ENCODE peak calls at places on chromosomes 13 and 19, in five cellular contexts. W is astrocyte of the spinal cord, B is mammary epithelial cell, A is brain microvascular endothelial cell, R is cardiac muscle cell. S is an unnamed sample.

GRCh38 chr13:67156718-67157049 is 73.5 kb downstream of the PCDH9 start:
- DNase-seq in W (no peak), B (no peak), A (no peak), R (no peak), S (no peak)

GRCh38 chr19:38891791-38892190 is 7.6 kb downstream of the SIRT2 start:
- DNase-seq in W (no peak), B (no peak), A (no peak), R (no peak), S (no peak)

GRCh38 chr19:47421844-47422395 is 2.6 kb upstream of the MEIS3 start:
- DNase-seq in W (no peak), B (no peak), A (no peak), R (peak), S (peak)

GRCh38 chr19:29404015-29404414 is 121.8 kb upstream of the VSTM2B start:
- DNase-seq in W (no peak), B (no peak), A (no peak), R (no peak), S (no peak)

GRCh38 chr19:40257096-40257517 is 28.0 kb downstream of the AKT2 start:
- DNase-seq in W (no peak), B (peak), A (no peak), R (no peak), S (no peak)

GRCh38 chr19:50266896-50267295 is 62.3 kb downstream of the KCNC3 start:
- DNase-seq in W (no peak), B (no peak), A (no peak), R (no peak), S (no peak)

GRCh38 chr13:22848539-22849052 is 332.2 kb upstream of the SGCG start:
- DNase-seq in W (no peak), B (no peak), A (no peak), R (no peak), S (no peak)

GRCh38 chr19:7888145-7888825 is at the start of gene LRRC8E:
- DNase-seq in W (peak), B (peak), A (peak), R (peak), S (peak)

GRCh38 chr13:32142956-32143375 is 111.4 kb downstream of the FRY start:
- DNase-seq in W (peak), B (peak), A (no peak), R (peak), S (peak)

GRCh38 chr19:47778089-47778953 is at the start of gene SELENOW:
- DNase-seq in W (peak), B (peak), A (peak), R (peak), S (peak)

GRCh38 chr13:107977175-107977574 is 238.2 kb downstream of the LIG4 start:
- DNase-seq in W (no peak), B (no peak), A (no peak), R (no peak), S (no peak)

GRCh38 chr13:98751397-98752110 is 918 bp downstream of the SLC15A1 start:
- DNase-seq in W (peak), B (no peak), A (no peak), R (peak), S (peak)

GRCh38 chr13:65188691-65189090 is 2041.4 kb downstream of the PCDH9 start:
- DNase-seq in W (peak), B (no peak), A (no peak), R (no peak), S (no peak)

GRCh38 chr19:2702170-2703076 is at the start of gene GNG7:
- DNase-seq in W (peak), B (peak), A (peak), R (peak), S (peak)

GRCh38 chr13:37662624-37663023 is 64.1 kb upstream of the POSTN start:
- DNase-seq in W (no peak), B (no peak), A (no peak), R (no peak), S (no peak)

GRCh38 chr19:1009043-1009975 is 9.1 kb downstream of the GRIN3B start:
- DNase-seq in W (no peak), B (no peak), A (no peak), R (no peak), S (no peak)

GRCh38 chr13:71285700-71286099 is 581.3 kb downstream of the DACH1 start:
- DNase-seq in W (no peak), B (no peak), A (no peak), R (no peak), S (no peak)

DNA sequence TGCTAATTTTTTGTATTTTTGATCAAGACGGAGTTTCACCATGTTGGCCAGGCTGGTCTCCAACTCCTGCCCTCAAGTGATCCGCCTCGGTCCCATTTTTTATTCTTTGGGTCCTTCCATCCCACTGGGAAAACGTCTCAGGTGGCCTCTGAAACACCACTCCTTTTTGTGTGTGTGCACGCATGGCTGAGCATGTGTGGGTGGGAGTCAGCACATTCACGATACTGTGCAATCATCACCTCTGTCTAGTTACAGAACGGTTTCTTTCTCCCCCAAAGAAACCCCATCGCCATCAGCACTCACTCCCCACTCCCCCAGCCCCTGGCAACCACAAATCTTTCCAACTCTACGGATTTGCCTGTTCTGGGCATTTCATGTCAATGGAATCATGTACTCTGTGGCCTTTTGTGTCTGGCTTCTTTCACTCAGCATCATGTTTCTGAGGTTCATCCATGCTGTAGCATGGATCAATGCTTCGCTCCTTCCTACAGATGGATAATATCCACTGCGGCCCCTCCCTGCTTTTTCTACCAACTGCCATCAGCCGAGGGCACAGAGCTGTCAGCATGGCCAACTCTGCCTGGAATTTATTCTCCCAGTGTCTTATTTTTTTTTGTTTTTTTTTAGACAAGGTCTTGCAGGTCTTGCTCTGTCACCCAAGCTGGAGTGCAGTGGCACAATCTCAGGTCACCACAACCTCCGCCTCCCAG is 9.7 kb downstream of the F2RL3 start:
- DNase-seq in W (no peak), B (no peak), A (no peak), R (no peak), S (no peak)
- H3K4me3 ChIP-seq in W (no peak), B (no peak), A (no peak), R (no peak), S (no peak)

GRCh38 chr13:80858131-80858530 is 517.2 kb upstream of the SPRY2 start:
- DNase-seq in W (no peak), B (no peak), A (no peak), R (no peak), S (no peak)

GRCh38 chr13:80862466-80862865 is 521.5 kb upstream of the SPRY2 start:
- DNase-seq in W (peak), B (no peak), A (no peak), R (no peak), S (peak)
- TF ChIP-seq CTCF in W (no peak), B (no peak), A (no peak), R (no peak), S (no peak)

DNA sequence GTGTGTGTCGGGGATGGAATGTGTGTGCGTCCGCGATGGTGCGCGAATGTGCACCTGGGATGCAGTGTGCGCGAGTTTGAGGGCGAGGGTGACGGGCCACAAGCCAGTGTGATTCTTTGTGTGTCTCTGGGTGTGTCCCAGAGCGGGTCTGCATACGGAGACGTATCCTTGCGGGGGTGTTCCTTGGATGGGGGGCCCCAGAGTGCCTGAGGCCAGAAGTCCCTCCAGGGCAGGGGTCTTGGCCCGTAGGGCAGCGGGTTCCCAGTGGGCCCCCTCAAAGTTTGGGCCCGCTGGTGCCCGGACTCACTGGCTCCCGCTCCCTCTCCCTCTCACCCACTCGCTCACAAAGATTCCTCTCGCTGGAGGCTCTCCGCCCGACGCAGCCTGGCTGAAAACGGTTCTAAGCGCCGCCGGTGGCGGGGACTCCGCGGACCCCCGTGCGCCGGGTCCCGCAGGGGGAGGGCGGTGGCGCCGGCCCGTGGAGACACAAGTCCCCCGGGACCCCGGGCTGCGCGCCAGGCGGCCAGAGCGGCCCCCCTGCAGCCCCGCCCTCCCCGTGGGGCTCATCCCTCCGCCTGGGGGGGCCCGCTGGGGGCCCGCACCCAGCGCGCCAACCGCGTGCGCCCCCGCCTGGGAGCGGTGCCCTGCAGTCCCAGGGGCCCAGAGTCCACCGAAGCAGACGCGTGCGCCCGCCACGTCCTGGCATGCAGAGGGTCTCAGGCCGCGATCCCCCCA is 886 bp downstream of the CRLF1 start:
- DNase-seq in W (no peak), B (no peak), A (no peak), R (no peak), S (no peak)
- H3K4me3 ChIP-seq in W (no peak), B (no peak), A (peak), R (no peak), S (peak)

GRCh38 chr19:45917421-45918091 is 3.0 kb upstream of the NANOS2 start:
- DNase-seq in W (no peak), B (no peak), A (no peak), R (no peak), S (no peak)

GRCh38 chr19:45918721-45919120 is 4.1 kb upstream of the NANOS2 start:
- DNase-seq in W (no peak), B (no peak), A (no peak), R (no peak), S (no peak)

GRCh38 chr19:45911291-45911690 is 3.3 kb downstream of the NANOS2 start:
- DNase-seq in W (no peak), B (no peak), A (no peak), R (peak), S (no peak)

GRCh38 chr19:45908956-45909355 is 5.6 kb downstream of the NANOS2 start:
- DNase-seq in W (peak), B (peak), A (no peak), R (no peak), S (peak)

DNA sequence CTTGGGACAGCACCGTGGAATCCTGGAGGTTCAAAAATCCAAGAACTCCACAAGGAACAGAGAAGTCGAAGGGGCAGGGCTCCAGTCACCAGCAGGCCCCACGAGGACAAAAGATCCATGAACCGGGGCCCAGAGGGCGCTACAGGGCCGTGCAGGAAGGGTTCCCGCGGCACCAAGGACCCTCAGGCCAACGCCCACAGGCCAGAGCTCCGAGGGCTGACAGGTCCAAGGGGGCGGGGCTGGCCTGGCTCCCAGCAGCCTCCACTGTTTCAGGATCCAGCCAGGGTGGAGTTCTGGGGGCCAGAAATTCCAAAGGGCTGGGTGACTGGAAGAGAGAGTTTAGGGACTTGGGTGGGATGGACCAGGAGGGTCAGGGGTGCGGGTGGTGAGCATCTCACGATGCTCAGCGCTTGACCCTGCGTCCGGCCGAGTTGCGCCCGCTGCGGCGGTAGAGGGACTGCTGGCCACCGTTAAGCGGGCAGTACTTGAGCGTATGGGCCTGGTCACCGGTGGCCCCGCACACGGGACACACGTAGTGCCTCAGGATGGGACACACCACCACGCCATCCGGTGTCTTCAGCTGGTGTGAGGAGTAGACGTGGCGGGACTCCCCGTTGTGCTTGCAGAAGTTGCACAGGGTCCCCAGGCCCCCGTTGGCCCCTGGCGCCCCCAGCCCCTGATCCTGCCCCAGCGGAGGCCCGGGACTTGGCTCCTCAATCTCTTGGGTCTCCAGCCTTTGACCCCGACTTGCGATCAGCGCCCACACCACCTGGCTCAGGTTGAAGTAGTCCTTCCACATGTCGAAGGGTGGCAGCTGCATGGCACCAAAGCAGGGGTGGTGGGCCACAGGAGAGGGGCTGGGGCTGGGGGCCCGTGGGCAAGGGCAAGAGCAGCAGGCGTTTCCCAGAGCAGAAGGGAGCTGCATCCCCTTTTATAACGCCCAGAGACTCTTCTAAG is at the start of gene NANOS2:
- DNase-seq in W (no peak), B (no peak), A (no peak), R (peak), S (peak)
- TF ChIP-seq CTCF in W (peak), B (peak), A (peak), R (no peak), S (no peak)

GRCh38 chr19:4971816-4972495 is 3.0 kb downstream of the KDM4B start:
- DNase-seq in W (no peak), B (no peak), A (no peak), R (no peak), S (no peak)
- H3K4me3 ChIP-seq in W (peak), B (peak), A (no peak), R (no peak), S (no peak)